ENCODE peak calls at places on chromosomes 5 and 9, in four cellular contexts. E is pancreas, F is aorta, H is right lobe of liver. C is an unnamed sample. For H3K4me1, the result is how much of the 10 kb centered on the place peaks cover.

GRCh38 chr5:78624011-78624541 is 24.5 kb downstream of the LHFPL2 start:
- DNase-seq in H (no peak), F (no peak), E (no peak), C (no peak)

GRCh38 chr9:85960688-85961093 is 19.7 kb downstream of the NAA35 start:
- DNase-seq in H (no peak), E (no peak), F (no peak), C (no peak)

GRCh38 chr9:89382026-89382986 is 64.0 kb downstream of the SECISBP2 start:
- DNase-seq in E (no peak), H (no peak), F (no peak), C (no peak)

GRCh38 chr9:127838375-127839078 is 15.9 kb downstream of the ENG start:
- DNase-seq in H (peak), F (peak), E (no peak), C (peak)

GRCh38 chr9:23621166-23621565 is 204.9 kb downstream of the ELAVL2 start:
- DNase-seq in H (no peak), F (no peak), E (no peak), C (no peak)

GRCh38 chr5:158384535-158385421 is 525.8 kb upstream of the CLINT1 start:
- DNase-seq in H (no peak), F (peak), E (no peak), C (peak)

GRCh38 chr9:108707120-108707519 is 148.7 kb downstream of the ACTL7B start:
- DNase-seq in E (no peak), F (no peak), H (no peak), C (no peak)

GRCh38 chr5:143014017-143014651 is 244.0 kb downstream of the ARHGAP26 start:
- DNase-seq in H (no peak), F (peak), E (no peak), C (no peak)

GRCh38 chr9:133348763-133349573 is 950 bp downstream of the RPL7A start:
- DNase-seq in E (no peak), F (no peak), H (no peak), C (no peak)

GRCh38 chr9:23542927-23543326 is 283.1 kb downstream of the ELAVL2 start:
- DNase-seq in F (no peak), H (no peak), E (no peak), C (no peak)

GRCh38 chr9:90099262-90099982 is 494.6 kb downstream of the GADD45G start:
- DNase-seq in F (no peak), H (no peak), E (no peak), C (no peak)

GRCh38 chr9:126417007-126417406 is 90.4 kb downstream of the MVB12B start:
- DNase-seq in H (peak), E (no peak), F (no peak), C (no peak)

GRCh38 chr5:10994088-10994986 is 233.3 kb upstream of the DAP start:
- DNase-seq in F (no peak), H (no peak), E (no peak), C (no peak)

GRCh38 chr9:77211561-77211960 is 34.2 kb downstream of the VPS13A start:
- DNase-seq in E (no peak), F (no peak), H (no peak), C (no peak)

GRCh38 chr5:141560725-141561483 is 57.9 kb downstream of the DIAPH1 start:
- DNase-seq in E (peak), H (peak), F (peak), C (peak)

GRCh38 chr5:75566710-75567309 is 44.4 kb upstream of the ANKDD1B start:
- DNase-seq in E (no peak), F (no peak), H (no peak), C (no peak)

GRCh38 chr9:20044686-20045085 is 255.8 kb upstream of the SLC24A2 start:
- DNase-seq in F (no peak), E (no peak), H (no peak), C (no peak)

GRCh38 chr9:117963493-117963892 is 259.3 kb downstream of the TLR4 start:
- DNase-seq in E (no peak), F (no peak), H (no peak), C (no peak)

GRCh38 chr9:2771101-2771500 is 53.8 kb downstream of the KCNV2 start:
- DNase-seq in H (no peak), F (no peak), E (no peak), C (no peak)

GRCh38 chr5:147782053-147783028 is at the start of gene JAKMIP2:
- DNase-seq in H (peak), F (peak), E (peak), C (peak)

GRCh38 chr5:112122353-112122752 is 296.7 kb downstream of the EPB41L4A start:
- DNase-seq in F (no peak), E (no peak), H (no peak), C (no peak)

GRCh38 chr5:66826696-66827095 is 230.5 kb downstream of the MAST4 start:
- DNase-seq in F (no peak), E (no peak), H (no peak), C (no peak)

GRCh38 chr5:6701500-6701899 is 11.7 kb upstream of the TENT4A start:
- DNase-seq in E (no peak), F (no peak), H (no peak), C (no peak)

GRCh38 chr5:77869115-77869798 is 93.1 kb upstream of the TBCA start:
- DNase-seq in H (no peak), E (no peak), F (no peak), C (no peak)

GRCh38 chr5:177496111-177497010 is 1.0 kb downstream of the PDLIM7 start:
- DNase-seq in E (no peak), F (peak), H (no peak), C (peak)

GRCh38 chr5:107812570-107813141 is 141.9 kb upstream of the EFNA5 start:
- DNase-seq in F (no peak), H (no peak), E (no peak), C (peak)

GRCh38 chr5:53369681-53370080 is 110.7 kb upstream of the FST start:
- DNase-seq in H (no peak), E (no peak), F (no peak), C (no peak)

GRCh38 chr5:126009566-126009965 is 413.6 kb upstream of the GRAMD2B start:
- DNase-seq in E (no peak), H (no peak), F (no peak), C (no peak)

GRCh38 chr9:114094971-114095370 is 4.1 kb downstream of the KIF12 start:
- DNase-seq in H (peak), E (no peak), F (no peak), C (no peak)
- H3K4me1 ChIP-seq in H (under half), E (under half), F (under half), C (under half)

GRCh38 chr9:114170792-114171461 is 15.6 kb downstream of the COL27A1 start:
- DNase-seq in F (peak), E (no peak), H (no peak), C (peak)
- H3K4me1 ChIP-seq in F (under half), E (under half), H (under half), C (under half)

GRCh38 chr9:34994429-34995287 is 5.1 kb downstream of the DNAJB5 start:
- DNase-seq in F (no peak), E (no peak), H (peak), C (no peak)

GRCh38 chr9:34991833-34992375 is 2.4 kb downstream of the DNAJB5 start:
- DNase-seq in E (no peak), H (no peak), F (peak), C (peak)

GRCh38 chr9:34995288-34996060 is 5.9 kb downstream of the DNAJB5 start:
- DNase-seq in F (no peak), H (no peak), E (no peak), C (no peak)

GRCh38 chr9:34992376-34992951 is 2.9 kb downstream of the DNAJB5 start:
- DNase-seq in H (no peak), E (no peak), F (peak), C (peak)

GRCh38 chr9:34993502-34994428 is 4.2 kb downstream of the DNAJB5 start:
- DNase-seq in F (peak), H (no peak), E (no peak), C (peak)
- H3K4me1 ChIP-seq in F (under half), H (under half), E (under half), C (half or more)

GRCh38 chr9:27539479-27540441 is 10.1 kb upstream of the MOB3B start:
- DNase-seq in E (no peak), F (peak), H (peak), C (no peak)
- H3K4me1 ChIP-seq in E (under half), F (under half), H (under half), C (under half)

GRCh38 chr9:87372401-87372851 is 125.2 kb upstream of the DAPK1 start:
- DNase-seq in F (no peak), E (no peak), H (peak), C (no peak)
- H3K4me1 ChIP-seq in F (under half), E (under half), H (under half), C (under half)

GRCh38 chr5:65562731-65563701 is at the start of the genes CENPK and PPWD1:
- DNase-seq in H (peak), E (peak), F (peak), C (peak)
- H3K4me1 ChIP-seq in H (under half), E (under half), F (under half), C (under half)

DNA sequence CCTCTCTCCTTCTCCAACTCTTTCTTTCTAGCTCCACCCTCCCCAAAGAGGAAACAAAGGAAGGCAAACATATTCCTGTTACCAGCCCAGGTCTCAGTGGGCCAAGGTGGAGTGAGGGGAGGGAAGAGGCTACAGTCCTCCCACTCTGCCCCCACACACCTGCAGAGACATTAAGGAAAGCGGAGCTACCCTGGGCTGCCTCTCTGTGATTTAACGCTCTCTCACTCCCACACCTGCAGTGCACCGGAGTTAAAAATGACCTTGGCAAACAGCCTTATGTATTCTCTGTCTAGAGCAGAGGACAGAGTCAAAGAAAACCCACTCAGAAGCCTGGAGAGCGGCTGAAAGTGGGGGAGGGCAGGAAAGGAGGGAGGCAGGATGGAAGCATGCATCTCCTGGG is 32.7 kb downstream of the KCNIP1 start:
- DNase-seq in H (no peak), F (no peak), E (no peak), C (no peak)
- H3K4me1 ChIP-seq in H (under half), F (under half), E (under half), C (under half)